ENCODE peak calls at places on chromosomes 6 and 20, in six cellular contexts. Y, M, D, K, S and I are unnamed samples.

GRCh38 chr6:4008324-4009047 is 70.5 kb downstream of the FAM217A start:
- DNase-seq in Y (peak), M (peak), D (no peak), K (no peak), S (peak), I (peak)

GRCh38 chr6:82878812-82879211 is 186.8 kb downstream of the UBE3D start:
- DNase-seq in Y (no peak), M (no peak), D (no peak), K (no peak), S (peak), I (no peak)

GRCh38 chr6:128731249-128732165 is 151.4 kb upstream of the LAMA2 start:
- DNase-seq in Y (peak), M (no peak), D (no peak), K (no peak), S (peak), I (peak)

GRCh38 chr6:112349915-112350314 is 2.8 kb downstream of the RFPL4B start:
- DNase-seq in Y (no peak), M (no peak), D (no peak), K (no peak), S (no peak), I (no peak)

GRCh38 chr20:62238569-62239277 is 402 bp downstream of the OSBPL2 start:
- DNase-seq in Y (no peak), M (peak), D (peak), K (peak), S (no peak), I (peak)

GRCh38 chr6:143496974-143497373 is 14.5 kb downstream of the FUCA2 start:
- DNase-seq in Y (no peak), M (no peak), D (no peak), K (no peak), S (no peak), I (no peak)

GRCh38 chr20:17226410-17227198 is at the start of gene PCSK2:
- DNase-seq in Y (peak), M (peak), D (peak), K (no peak), S (peak), I (no peak)

GRCh38 chr6:52929321-52930164 is 20.0 kb upstream of the GSTA3 start:
- DNase-seq in Y (peak), M (peak), D (no peak), K (no peak), S (peak), I (peak)

GRCh38 chr6:122712864-122713612 is 66.5 kb upstream of the FABP7 start:
- DNase-seq in Y (no peak), M (no peak), D (no peak), K (no peak), S (no peak), I (no peak)

GRCh38 chr20:44247676-44248419 is 740 bp downstream of the GDAP1L1 start:
- DNase-seq in Y (peak), M (peak), D (peak), K (no peak), S (peak), I (peak)
- TF ChIP-seq CTCF in Y (peak), M (peak), D (no peak), K (no peak), S (peak), I (no peak)

DNA sequence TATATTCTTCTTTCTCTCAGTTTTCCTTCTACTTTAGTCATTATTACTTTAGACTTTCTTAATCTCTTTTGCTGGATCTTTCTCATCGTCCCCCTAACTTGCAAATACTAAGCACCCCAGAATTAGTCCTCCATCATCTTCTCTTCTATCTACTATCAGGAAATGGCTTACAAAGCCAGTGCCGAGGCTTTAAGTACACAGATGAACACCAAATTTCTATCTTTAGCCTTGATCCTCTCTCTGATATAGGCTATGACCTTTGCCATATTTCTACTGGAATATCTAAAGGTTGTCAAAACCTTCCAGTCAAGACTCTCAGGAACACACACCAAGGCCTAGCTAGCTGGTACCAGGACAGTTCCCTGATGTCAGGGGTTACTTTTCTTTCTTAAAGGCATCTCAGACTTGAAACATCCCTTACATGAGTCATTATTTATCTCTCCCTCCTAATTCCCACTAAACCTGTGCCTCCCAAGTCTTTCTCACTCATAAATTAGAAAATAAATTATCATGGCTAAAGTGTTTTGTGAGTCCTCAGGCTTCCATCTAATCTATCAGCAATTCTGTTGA is 278.6 kb upstream of the TCF21 start:
- DNase-seq in Y (peak), M (no peak), D (no peak), K (no peak), S (peak), I (no peak)
- H3K27ac ChIP-seq in Y (peak), M (no peak), D (no peak), K (no peak), S (peak), I (no peak)

GRCh38 chr20:38472513-38473352 is at the start of gene RALGAPB:
- DNase-seq in Y (peak), M (peak), D (peak), K (peak), S (peak), I (peak)
- TF ChIP-seq CTCF in Y (peak), M (peak), D (no peak), K (no peak), S (peak), I (peak)

DNA sequence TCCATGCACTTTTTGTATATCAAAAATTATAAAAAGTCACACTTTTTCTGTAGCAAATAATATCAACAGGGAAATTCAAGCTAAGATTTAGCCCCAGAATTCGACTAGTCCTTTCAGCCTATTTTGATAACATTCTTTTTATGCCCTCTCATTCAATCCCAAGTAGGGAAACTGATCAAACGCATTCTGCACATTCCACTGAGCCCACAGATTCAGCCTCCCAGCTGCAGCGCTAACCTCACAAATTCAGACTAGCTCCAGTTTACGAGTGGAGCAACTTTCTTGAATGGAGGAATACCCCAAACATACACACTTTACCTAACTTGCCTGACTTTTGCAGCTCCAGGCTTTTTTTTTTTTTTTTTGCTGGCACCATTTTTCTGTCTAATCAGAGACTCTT is 70.3 kb upstream of the HEY2 start:
- DNase-seq in Y (no peak), M (no peak), D (no peak), K (no peak), S (no peak), I (no peak)
- H3K27ac ChIP-seq in Y (no peak), M (no peak), D (no peak), K (no peak), S (no peak), I (no peak)

GRCh38 chr6:163428373-163428772 is 13.9 kb downstream of the QKI start:
- DNase-seq in Y (no peak), M (no peak), D (no peak), K (no peak), S (no peak), I (no peak)

GRCh38 chr6:163423696-163424095 is 9.2 kb downstream of the QKI start:
- DNase-seq in Y (no peak), M (no peak), D (no peak), K (no peak), S (no peak), I (no peak)

GRCh38 chr6:163429858-163430448 is 15.4 kb downstream of the QKI start:
- DNase-seq in Y (no peak), M (no peak), D (no peak), K (no peak), S (no peak), I (no peak)

GRCh38 chr6:163432300-163432699 is 17.8 kb downstream of the QKI start:
- DNase-seq in Y (no peak), M (no peak), D (no peak), K (no peak), S (no peak), I (no peak)

DNA sequence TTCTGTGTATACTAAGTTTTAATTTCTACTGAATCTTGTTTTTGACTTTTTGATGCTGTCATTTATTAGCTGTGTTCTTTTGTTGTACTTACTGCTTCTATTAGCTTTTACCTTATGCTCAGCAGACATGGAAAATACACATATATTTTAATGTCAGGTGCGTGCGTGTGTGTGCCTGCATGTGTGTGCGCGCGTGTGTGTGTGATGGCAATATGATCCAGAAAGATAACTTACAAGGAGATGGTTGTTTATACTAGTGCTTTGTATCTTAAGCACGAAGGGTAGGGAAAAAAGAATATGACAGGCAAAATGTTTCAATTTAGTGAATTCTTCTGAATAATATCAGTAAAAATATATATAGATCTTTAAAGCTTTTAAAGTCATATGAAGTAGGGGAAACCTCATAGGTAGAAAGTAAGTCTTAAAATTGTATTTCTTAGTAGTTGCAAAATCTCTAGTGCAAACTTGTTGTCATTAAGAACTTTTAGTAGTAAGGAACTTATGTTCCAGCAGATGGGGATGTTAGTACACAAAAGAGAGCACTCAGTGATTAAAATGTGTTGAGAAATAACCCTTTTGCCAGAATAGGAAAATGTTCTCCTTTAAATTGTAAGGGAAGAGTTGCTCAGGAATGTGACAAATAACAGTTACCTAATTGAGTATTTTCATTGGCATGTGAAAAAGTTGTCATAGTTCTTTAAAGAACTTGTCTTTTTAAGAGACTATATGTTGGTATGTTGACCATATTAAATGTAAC is 13.2 kb downstream of the QKI start:
- DNase-seq in Y (peak), M (peak), D (no peak), K (no peak), S (no peak), I (peak)
- TF ChIP-seq CTCF in Y (peak), M (no peak), D (peak), K (no peak), S (no peak), I (peak)

GRCh38 chr20:46706242-46706641 is 3.2 kb upstream of the SLC2A10 start:
- DNase-seq in Y (no peak), M (no peak), D (no peak), K (no peak), S (no peak), I (no peak)

GRCh38 chr20:46709459-46710148 is at the start of gene SLC2A10:
- DNase-seq in Y (no peak), M (peak), D (peak), K (no peak), S (peak), I (no peak)

GRCh38 chr20:46709055-46709458 is 392 bp upstream of the SLC2A10 start:
- DNase-seq in Y (no peak), M (no peak), D (no peak), K (no peak), S (no peak), I (no peak)

GRCh38 chr20:46710149-46710913 is 882 bp downstream of the SLC2A10 start:
- DNase-seq in Y (no peak), M (no peak), D (no peak), K (no peak), S (no peak), I (no peak)

DNA sequence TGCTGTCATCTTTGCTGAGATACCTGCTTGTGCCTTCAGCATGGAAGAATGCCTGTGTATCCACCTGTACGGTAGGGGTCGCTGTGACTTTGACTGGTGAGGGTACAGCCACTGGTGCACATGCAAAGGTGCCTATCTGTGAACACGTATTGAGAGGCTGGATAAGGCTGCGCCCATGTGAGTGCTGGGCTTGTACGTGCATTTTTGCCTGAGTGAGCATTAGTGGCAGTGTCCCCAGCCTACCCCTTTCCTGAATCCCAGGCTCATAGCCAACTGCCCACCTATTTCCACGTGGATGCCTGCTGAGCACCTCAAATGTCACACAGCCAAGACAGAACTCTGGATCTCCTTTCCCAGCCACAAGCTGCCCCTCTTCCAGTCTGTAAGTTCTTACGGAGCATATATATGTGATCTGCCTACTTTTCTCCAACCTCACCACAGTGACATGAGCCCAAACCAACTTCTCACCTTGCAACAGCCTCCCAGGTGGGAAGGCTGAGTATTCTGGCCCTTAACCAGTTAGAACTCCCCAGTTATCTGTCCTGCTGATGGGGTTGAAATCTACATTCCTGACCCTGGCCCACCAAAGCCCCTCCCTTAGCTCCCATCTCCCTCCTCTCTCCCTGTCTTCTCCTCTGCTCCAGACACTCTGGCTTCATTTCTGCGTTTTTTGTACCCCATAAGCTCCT is 1.1 kb upstream of the SLC2A10 start:
- DNase-seq in Y (peak), M (no peak), D (no peak), K (no peak), S (no peak), I (no peak)
- H3K27ac ChIP-seq in Y (no peak), M (no peak), D (no peak), K (peak), S (no peak), I (peak)

GRCh38 chr6:84762220-84762940 is 2.0 kb downstream of the TBX18 start:
- DNase-seq in Y (peak), M (peak), D (peak), K (no peak), S (no peak), I (peak)
- TF ChIP-seq CTCF in Y (no peak), M (peak), D (no peak), K (no peak), S (peak), I (peak)

DNA sequence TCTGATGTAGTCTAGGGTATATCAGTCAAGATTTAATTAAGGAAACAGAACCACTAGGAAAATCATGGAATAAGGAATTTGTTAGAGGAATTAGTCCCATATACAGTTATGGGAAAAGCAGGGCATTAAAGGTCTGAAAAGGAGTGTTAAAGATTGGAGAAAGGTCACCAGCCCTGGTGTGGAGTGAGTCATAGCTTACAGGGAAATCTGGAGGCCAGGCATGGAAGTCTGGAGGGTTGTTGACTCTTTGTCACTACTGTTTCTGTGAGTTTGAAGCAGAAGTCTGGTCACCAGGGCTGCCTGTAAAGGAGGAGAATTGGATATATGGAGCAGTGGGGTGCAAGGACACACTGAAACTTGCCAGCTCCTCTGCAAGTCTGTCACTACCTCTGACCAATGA is 28.6 kb downstream of the CDC5L start:
- DNase-seq in Y (peak), M (no peak), D (no peak), K (no peak), S (peak), I (no peak)
- H3K27ac ChIP-seq in Y (no peak), M (peak), D (no peak), K (no peak), S (no peak), I (no peak)

GRCh38 chr6:26045046-26045938 is 41.9 kb upstream of the HFE start:
- DNase-seq in Y (peak), M (no peak), D (peak), K (peak), S (peak), I (peak)
- TF ChIP-seq CTCF in Y (no peak), M (no peak), D (no peak), K (no peak), S (peak), I (no peak)

GRCh38 chr20:46062151-46062550 is 27.6 kb downstream of the NCOA5 start:
- DNase-seq in Y (no peak), M (no peak), D (no peak), K (no peak), S (no peak), I (no peak)
- H3K27ac ChIP-seq in Y (no peak), M (no peak), D (no peak), K (no peak), S (no peak), I (no peak)